ENCODE peak calls at places on chromosomes 7 and 10, in seven cellular contexts. I is WERI-Rb-1; J is B cell; D is stimulated activated CD4-positive, alpha-beta T cell treated with anti-CD3 and anti-CD28 coated beads, Interleukin-1b, Interleukin-23, amount 100 ng/mL, for 24 hours; U is GM10248; F is AML-193; W is Caki2. Z is an unnamed sample.

GRCh38 chr7:121623130-121623872 is 227.2 kb upstream of the FAM3C start:
- DNase-seq in I (no peak), J (no peak), D (no peak), U (no peak), F (no peak), W (no peak), Z (no peak)

GRCh38 chr10:51389415-51390342 is 309.7 kb downstream of the CSTF2T start:
- DNase-seq in I (peak; percentile 41), J (peak; percentile 31), D (peak; percentile 25), U (peak; percentile 43), F (peak; percentile 43), W (peak; percentile 18), Z (peak; percentile 97)

GRCh38 chr7:120837599-120837998 is 20.3 kb downstream of the TSPAN12 start:
- DNase-seq in I (no peak), J (no peak), D (no peak), U (no peak), F (no peak), W (no peak), Z (no peak)

GRCh38 chr7:152383341-152384234 is 52.2 kb downstream of the KMT2C start:
- DNase-seq in I (no peak), J (no peak), D (no peak), U (no peak), F (no peak), W (no peak), Z (peak; percentile 86)

GRCh38 chr7:133582766-133583523 is 330.1 kb downstream of the EXOC4 start:
- DNase-seq in I (no peak), J (no peak), D (no peak), U (no peak), F (no peak), W (no peak), Z (peak; percentile 65)

GRCh38 chr10:21452203-21452602 is 73.3 kb downstream of the SKIDA1 start:
- DNase-seq in I (no peak), J (no peak), D (no peak), U (no peak), F (no peak), W (no peak), Z (no peak)

GRCh38 chr7:141593134-141593533 is 41.9 kb downstream of the AGK start:
- DNase-seq in I (peak; percentile 56), J (no peak), D (no peak), U (no peak), F (no peak), W (no peak), Z (peak; percentile 14)

GRCh38 chr10:77902159-77902558 is 24.4 kb downstream of the DLG5 start:
- DNase-seq in I (no peak), J (no peak), D (no peak), U (no peak), F (no peak), W (no peak), Z (no peak)

GRCh38 chr7:1372063-1372462 is 87.2 kb downstream of the MICALL2 start:
- DNase-seq in I (no peak), J (no peak), D (no peak), U (no peak), F (no peak), W (no peak), Z (no peak)

GRCh38 chr7:128867842-128868623 is 5.4 kb downstream of the ATP6V1F start:
- DNase-seq in I (peak; percentile 88), J (no peak), D (no peak), U (no peak), F (no peak), W (no peak), Z (peak; percentile 53)

GRCh38 chr7:92631067-92631829 is 41.1 kb upstream of the FAM133B start:
- DNase-seq in I (no peak), J (no peak), D (peak; percentile 48), U (no peak), F (no peak), W (peak; percentile 49), Z (no peak)

GRCh38 chr10:19111501-19112267 is 63.1 kb downstream of the MALRD1 start:
- DNase-seq in I (no peak), J (no peak), D (no peak), U (no peak), F (no peak), W (no peak), Z (peak; percentile 23)

GRCh38 chr10:78634835-78635234 is 433.9 kb upstream of the ZMIZ1 start:
- DNase-seq in I (no peak), J (no peak), D (no peak), U (no peak), F (no peak), W (peak; percentile 85), Z (peak; percentile 86)

GRCh38 chr10:2202401-2202800 is 465.1 kb upstream of the ADARB2 start:
- DNase-seq in I (no peak), J (no peak), D (no peak), U (no peak), F (no peak), W (peak; percentile 64), Z (no peak)

GRCh38 chr7:51033722-51034530 is 251.2 kb upstream of the GRB10 start:
- DNase-seq in I (no peak), J (no peak), D (no peak), U (no peak), F (no peak), W (no peak), Z (no peak)

GRCh38 chr10:2978111-2978510 is 89.2 kb upstream of the PFKP start:
- DNase-seq in I (no peak), J (peak; percentile 35), D (no peak), U (peak; percentile 57), F (peak; percentile 25), W (peak; percentile 78), Z (peak; percentile 77)

GRCh38 chr10:92737484-92737883 is 47.7 kb downstream of the HHEX start:
- DNase-seq in I (no peak), J (no peak), D (no peak), U (no peak), F (no peak), W (no peak), Z (no peak)

GRCh38 chr7:156751319-156751718 is 110.7 kb downstream of the RNF32 start:
- DNase-seq in I (no peak), J (no peak), D (peak; percentile 40), U (peak; percentile 24), F (no peak), W (peak; percentile 41), Z (peak; percentile 84)

GRCh38 chr10:79347894-79348639 is 798 bp downstream of the PPIF start:
- DNase-seq in I (peak; percentile 61), J (peak; percentile 85), D (peak; percentile 78), U (peak; percentile 82), F (peak; percentile 49), W (peak; percentile 55), Z (peak; percentile 76)

GRCh38 chr10:71334228-71334791 is 15.3 kb downstream of the SLC29A3 start:
- DNase-seq in I (no peak), J (no peak), D (no peak), U (no peak), F (no peak), W (no peak), Z (no peak)

GRCh38 chr7:121547341-121548092 is 151.4 kb upstream of the FAM3C start:
- DNase-seq in I (no peak), J (peak; percentile 48), D (no peak), U (peak; percentile 51), F (peak; percentile 77), W (peak; percentile 46), Z (peak; percentile 75)

GRCh38 chr7:113159746-113160339 is 41.5 kb upstream of the SMIM30 start:
- DNase-seq in I (peak; percentile 50), J (no peak), D (no peak), U (peak; percentile 35), F (peak; percentile 62), W (no peak), Z (peak; percentile 54)

GRCh38 chr10:102235598-102235920 is 5.8 kb downstream of the PITX3 start:
- DNase-seq in I (no peak), J (no peak), D (no peak), U (no peak), F (no peak), W (peak; percentile 65), Z (no peak)

GRCh38 chr10:72045586-72045985 is 42.8 kb downstream of the SPOCK2 start:
- DNase-seq in I (no peak), J (no peak), D (no peak), U (no peak), F (no peak), W (no peak), Z (peak; percentile 65)

GRCh38 chr10:86673216-86673826 is 5.0 kb downstream of the LDB3 start:
- DNase-seq in I (peak; percentile 57), J (no peak), D (no peak), U (no peak), F (no peak), W (no peak), Z (no peak)

GRCh38 chr10:69847458-69847857 is 45.8 kb downstream of the COL13A1 start:
- DNase-seq in I (peak; percentile 78), J (no peak), D (no peak), U (no peak), F (no peak), W (no peak), Z (no peak)

GRCh38 chr7:106405697-106406141 is 120.9 kb upstream of the NAMPT start:
- DNase-seq in I (no peak), J (no peak), D (no peak), U (no peak), F (no peak), W (no peak), Z (no peak)

Z was measured in astrocyte of the hippocampus.